ENCODE peak calls at places on chromosome 13, in five cellular contexts. N, C, J, Z and S are unnamed samples.

GRCh38 chr13:110444226-110444653 is 117.3 kb downstream of the RAB20 start:
- DNase-seq in N (no peak), C (no peak), J (no peak), Z (no peak), S (no peak)

GRCh38 chr13:67318398-67318797 is 88.3 kb upstream of the PCDH9 start:
- DNase-seq in N (no peak), C (no peak), J (no peak), Z (no peak), S (no peak)

GRCh38 chr13:113981201-113981605 is 7.3 kb upstream of the C13orf46 start:
- DNase-seq in N (no peak), C (no peak), J (peak), Z (peak), S (no peak)

GRCh38 chr13:46345400-46345799 is 41.7 kb downstream of the RUBCNL start:
- DNase-seq in N (no peak), C (no peak), J (no peak), Z (no peak), S (no peak)

GRCh38 chr13:94224670-94225069 is 254.8 kb downstream of the DCT start:
- DNase-seq in N (no peak), C (no peak), J (no peak), Z (no peak), S (no peak)

GRCh38 chr13:77168232-77168631 is 141.3 kb upstream of the FBXL3 start:
- DNase-seq in N (no peak), C (no peak), J (no peak), Z (no peak), S (no peak)

GRCh38 chr13:28100149-28101121 is at the start of gene FLT3:
- DNase-seq in N (no peak), C (peak), J (peak), Z (peak), S (peak)

GRCh38 chr13:33125821-33126570 is 109.8 kb downstream of the KL start:
- DNase-seq in N (no peak), C (no peak), J (no peak), Z (no peak), S (no peak)

GRCh38 chr13:50677687-50678463 is 165.6 kb downstream of the DLEU7 start:
- DNase-seq in N (no peak), C (no peak), J (no peak), Z (peak), S (no peak)

GRCh38 chr13:96112936-96113335 is 23.0 kb downstream of the HS6ST3 start:
- DNase-seq in N (no peak), C (no peak), J (no peak), Z (no peak), S (no peak)

GRCh38 chr13:30872685-30873443 is 33.2 kb upstream of the MEDAG start:
- DNase-seq in N (no peak), C (no peak), J (no peak), Z (no peak), S (no peak)

GRCh38 chr13:27415116-27415515 is 9.3 kb upstream of the GTF3A start:
- DNase-seq in N (no peak), C (no peak), J (no peak), Z (no peak), S (no peak)

GRCh38 chr13:101673360-101674105 is 221.1 kb downstream of the ITGBL1 start:
- DNase-seq in N (no peak), C (no peak), J (no peak), Z (no peak), S (no peak)

GRCh38 chr13:24159362-24159761 is 1.2 kb upstream of the SPATA13 start:
- DNase-seq in N (no peak), C (no peak), J (no peak), Z (no peak), S (no peak)

GRCh38 chr13:98141938-98142426 is 912 bp upstream of the FARP1 start:
- DNase-seq in N (no peak), C (no peak), J (no peak), Z (no peak), S (no peak)

GRCh38 chr13:77687799-77688198 is 9.7 kb upstream of the SLAIN1 start:
- DNase-seq in N (no peak), C (no peak), J (no peak), Z (no peak), S (no peak)

GRCh38 chr13:21203132-21203531 is 26.7 kb downstream of the MRPL57 start:
- DNase-seq in N (no peak), C (no peak), J (no peak), Z (no peak), S (no peak)

GRCh38 chr13:103815619-103816018 is 749.4 kb upstream of the SLC10A2 start:
- DNase-seq in N (no peak), C (no peak), J (no peak), Z (no peak), S (no peak)

GRCh38 chr13:106205871-106206270 is 329.6 kb downstream of the EFNB2 start:
- DNase-seq in N (no peak), C (no peak), J (no peak), Z (no peak), S (no peak)

GRCh38 chr13:83877901-83878300 is 4.4 kb downstream of the SLITRK1 start:
- DNase-seq in N (no peak), C (no peak), J (no peak), Z (no peak), S (no peak)

GRCh38 chr13:18962168-18962734 is 219.4 kb downstream of the TUBA3C start:
- DNase-seq in N (no peak), C (no peak), J (no peak), Z (no peak), S (no peak)

GRCh38 chr13:76991432-76991795 is 467 bp upstream of the CLN5 start:
- DNase-seq in N (peak), C (no peak), J (no peak), Z (peak), S (peak)

GRCh38 chr13:110676511-110677204 is 29.3 kb downstream of the CARS2 start:
- DNase-seq in N (no peak), C (no peak), J (peak), Z (no peak), S (no peak)

GRCh38 chr13:76992548-76993001 is 694 bp downstream of the CLN5 start:
- DNase-seq in N (no peak), C (no peak), J (no peak), Z (peak), S (no peak)

GRCh38 chr13:83881917-83882625 is at the start of gene SLITRK1:
- DNase-seq in N (no peak), C (no peak), J (peak), Z (peak), S (peak)

GRCh38 chr13:66847541-66847940 is 382.6 kb downstream of the PCDH9 start:
- DNase-seq in N (no peak), C (no peak), J (no peak), Z (no peak), S (no peak)

GRCh38 chr13:38662362-38662761 is 24.5 kb upstream of the FREM2 start:
- DNase-seq in N (no peak), C (no peak), J (no peak), Z (no peak), S (no peak)

GRCh38 chr13:96020155-96020575 is 33.0 kb downstream of the UGGT2 start:
- DNase-seq in N (no peak), C (no peak), J (peak), Z (peak), S (no peak)

GRCh38 chr13:39417643-39418042 is 185.3 kb downstream of the LHFPL6 start:
- DNase-seq in N (no peak), C (no peak), J (no peak), Z (no peak), S (no peak)

GRCh38 chr13:62747629-62748028 is 1332.0 kb upstream of the PCDH20 start:
- DNase-seq in N (no peak), C (no peak), J (no peak), Z (no peak), S (no peak)

GRCh38 chr13:94705081-94705751 is 7.1 kb downstream of the SOX21 start:
- DNase-seq in N (no peak), C (no peak), J (no peak), Z (no peak), S (no peak)